ENCODE peak calls at places on chromosomes 5 and 9, in eight cellular contexts. One of them, this sample, is unnamed.

GRCh38 chr5:180718810-180719453 is 20.9 kb downstream of the OR2Y1 start:
- DNase-seq in T-helper 22 cell: no peak
- DNase-seq in lung: no peak
- DNase-seq in brain microvascular endothelial cell: peak; percentile 27
- DNase-seq in fibroblast of gingiva: peak; percentile 6
- DNase-seq in stimulated activated CD4-positive, alpha-beta T cell treated with anti-CD3 and anti-CD28 coated beads, Interleukin-2, amount 100 ng/mL, for 48 hours: peak; percentile 25
- DNase-seq in pons: peak; percentile 32
- DNase-seq in activated CD8-positive, alpha-beta memory T cell treated with anti-CD3 and anti-CD28 coated beads for 24 hours: peak; percentile 64
- DNase-seq in this sample: no peak

GRCh38 chr5:144368556-144368955 is 197.9 kb downstream of the KCTD16 start:
- DNase-seq in T-helper 22 cell: no peak
- DNase-seq in lung: no peak
- DNase-seq in brain microvascular endothelial cell: no peak
- DNase-seq in fibroblast of gingiva: peak; percentile 3
- DNase-seq in stimulated activated CD4-positive, alpha-beta T cell treated with anti-CD3 and anti-CD28 coated beads, Interleukin-2, amount 100 ng/mL, for 48 hours: no peak
- DNase-seq in pons: no peak
- DNase-seq in activated CD8-positive, alpha-beta memory T cell treated with anti-CD3 and anti-CD28 coated beads for 24 hours: no peak
- DNase-seq in this sample: no peak

GRCh38 chr5:105882956-105883481 is 1787.7 kb downstream of the EFNA5 start:
- DNase-seq in T-helper 22 cell: no peak
- DNase-seq in lung: no peak
- DNase-seq in brain microvascular endothelial cell: no peak
- DNase-seq in fibroblast of gingiva: no peak
- DNase-seq in stimulated activated CD4-positive, alpha-beta T cell treated with anti-CD3 and anti-CD28 coated beads, Interleukin-2, amount 100 ng/mL, for 48 hours: no peak
- DNase-seq in pons: no peak
- DNase-seq in activated CD8-positive, alpha-beta memory T cell treated with anti-CD3 and anti-CD28 coated beads for 24 hours: no peak
- DNase-seq in this sample: no peak

GRCh38 chr5:124661317-124662141 is 84.9 kb downstream of the ZNF608 start:
- DNase-seq in T-helper 22 cell: no peak
- DNase-seq in lung: no peak
- DNase-seq in brain microvascular endothelial cell: peak; percentile 55
- DNase-seq in fibroblast of gingiva: peak; percentile 44
- DNase-seq in stimulated activated CD4-positive, alpha-beta T cell treated with anti-CD3 and anti-CD28 coated beads, Interleukin-2, amount 100 ng/mL, for 48 hours: no peak
- DNase-seq in pons: peak; percentile 86
- DNase-seq in activated CD8-positive, alpha-beta memory T cell treated with anti-CD3 and anti-CD28 coated beads for 24 hours: no peak
- DNase-seq in this sample: peak; percentile 100

GRCh38 chr5:135248801-135249231 is 150.2 kb downstream of the MACROH2A1 start:
- DNase-seq in T-helper 22 cell: no peak
- DNase-seq in lung: no peak
- DNase-seq in brain microvascular endothelial cell: no peak
- DNase-seq in fibroblast of gingiva: no peak
- DNase-seq in stimulated activated CD4-positive, alpha-beta T cell treated with anti-CD3 and anti-CD28 coated beads, Interleukin-2, amount 100 ng/mL, for 48 hours: no peak
- DNase-seq in pons: no peak
- DNase-seq in activated CD8-positive, alpha-beta memory T cell treated with anti-CD3 and anti-CD28 coated beads for 24 hours: peak; percentile 15
- DNase-seq in this sample: no peak

GRCh38 chr9:134925011-134925511 is 7.3 kb upstream of the FCN1 start:
- DNase-seq in T-helper 22 cell: no peak
- DNase-seq in lung: no peak
- DNase-seq in brain microvascular endothelial cell: no peak
- DNase-seq in fibroblast of gingiva: no peak
- DNase-seq in stimulated activated CD4-positive, alpha-beta T cell treated with anti-CD3 and anti-CD28 coated beads, Interleukin-2, amount 100 ng/mL, for 48 hours: no peak
- DNase-seq in pons: no peak
- DNase-seq in activated CD8-positive, alpha-beta memory T cell treated with anti-CD3 and anti-CD28 coated beads for 24 hours: no peak
- DNase-seq in this sample: no peak

GRCh38 chr9:119933191-119933590 is 564.0 kb upstream of the BRINP1 start:
- DNase-seq in T-helper 22 cell: no peak
- DNase-seq in lung: no peak
- DNase-seq in brain microvascular endothelial cell: no peak
- DNase-seq in fibroblast of gingiva: no peak
- DNase-seq in stimulated activated CD4-positive, alpha-beta T cell treated with anti-CD3 and anti-CD28 coated beads, Interleukin-2, amount 100 ng/mL, for 48 hours: no peak
- DNase-seq in pons: no peak
- DNase-seq in activated CD8-positive, alpha-beta memory T cell treated with anti-CD3 and anti-CD28 coated beads for 24 hours: no peak
- DNase-seq in this sample: no peak

GRCh38 chr9:68683433-68683832 is 21.6 kb upstream of the PIP5K1B start:
- DNase-seq in T-helper 22 cell: no peak
- DNase-seq in lung: no peak
- DNase-seq in brain microvascular endothelial cell: no peak
- DNase-seq in fibroblast of gingiva: no peak
- DNase-seq in stimulated activated CD4-positive, alpha-beta T cell treated with anti-CD3 and anti-CD28 coated beads, Interleukin-2, amount 100 ng/mL, for 48 hours: no peak
- DNase-seq in pons: peak; percentile 3
- DNase-seq in activated CD8-positive, alpha-beta memory T cell treated with anti-CD3 and anti-CD28 coated beads for 24 hours: no peak
- DNase-seq in this sample: no peak

GRCh38 chr9:86413966-86414880 is 60.0 kb upstream of the TUT7 start:
- DNase-seq in T-helper 22 cell: no peak
- DNase-seq in lung: no peak
- DNase-seq in brain microvascular endothelial cell: no peak
- DNase-seq in fibroblast of gingiva: peak; percentile 30
- DNase-seq in stimulated activated CD4-positive, alpha-beta T cell treated with anti-CD3 and anti-CD28 coated beads, Interleukin-2, amount 100 ng/mL, for 48 hours: no peak
- DNase-seq in pons: peak; percentile 58
- DNase-seq in activated CD8-positive, alpha-beta memory T cell treated with anti-CD3 and anti-CD28 coated beads for 24 hours: no peak
- DNase-seq in this sample: peak; percentile 38

GRCh38 chr9:136711751-136712689 is at the start of gene DIPK1B:
- DNase-seq in T-helper 22 cell: no peak
- DNase-seq in lung: no peak
- DNase-seq in brain microvascular endothelial cell: no peak
- DNase-seq in fibroblast of gingiva: no peak
- DNase-seq in stimulated activated CD4-positive, alpha-beta T cell treated with anti-CD3 and anti-CD28 coated beads, Interleukin-2, amount 100 ng/mL, for 48 hours: no peak
- DNase-seq in pons: no peak
- DNase-seq in activated CD8-positive, alpha-beta memory T cell treated with anti-CD3 and anti-CD28 coated beads for 24 hours: no peak
- DNase-seq in this sample: no peak

GRCh38 chr5:2757563-2758311 is 6.3 kb upstream of the IRX2 start:
- DNase-seq in T-helper 22 cell: no peak
- DNase-seq in lung: peak; percentile 80
- DNase-seq in brain microvascular endothelial cell: no peak
- DNase-seq in fibroblast of gingiva: peak; percentile 14
- DNase-seq in stimulated activated CD4-positive, alpha-beta T cell treated with anti-CD3 and anti-CD28 coated beads, Interleukin-2, amount 100 ng/mL, for 48 hours: no peak
- DNase-seq in pons: no peak
- DNase-seq in activated CD8-positive, alpha-beta memory T cell treated with anti-CD3 and anti-CD28 coated beads for 24 hours: no peak
- DNase-seq in this sample: no peak

GRCh38 chr5:109692852-109693251 is 3.1 kb downstream of the MAN2A1 start:
- DNase-seq in T-helper 22 cell: no peak
- DNase-seq in lung: no peak
- DNase-seq in brain microvascular endothelial cell: no peak
- DNase-seq in fibroblast of gingiva: no peak
- DNase-seq in stimulated activated CD4-positive, alpha-beta T cell treated with anti-CD3 and anti-CD28 coated beads, Interleukin-2, amount 100 ng/mL, for 48 hours: no peak
- DNase-seq in pons: no peak
- DNase-seq in activated CD8-positive, alpha-beta memory T cell treated with anti-CD3 and anti-CD28 coated beads for 24 hours: no peak
- DNase-seq in this sample: no peak

GRCh38 chr5:77210091-77211012 is at the start of gene PDE8B:
- DNase-seq in T-helper 22 cell: no peak
- DNase-seq in lung: no peak
- DNase-seq in brain microvascular endothelial cell: no peak
- DNase-seq in fibroblast of gingiva: no peak
- DNase-seq in stimulated activated CD4-positive, alpha-beta T cell treated with anti-CD3 and anti-CD28 coated beads, Interleukin-2, amount 100 ng/mL, for 48 hours: no peak
- DNase-seq in pons: no peak
- DNase-seq in activated CD8-positive, alpha-beta memory T cell treated with anti-CD3 and anti-CD28 coated beads for 24 hours: no peak
- DNase-seq in this sample: no peak

GRCh38 chr5:31962928-31963327 is 211.2 kb downstream of the GOLPH3 start:
- DNase-seq in T-helper 22 cell: no peak
- DNase-seq in lung: peak; percentile 44
- DNase-seq in brain microvascular endothelial cell: no peak
- DNase-seq in fibroblast of gingiva: no peak
- DNase-seq in stimulated activated CD4-positive, alpha-beta T cell treated with anti-CD3 and anti-CD28 coated beads, Interleukin-2, amount 100 ng/mL, for 48 hours: no peak
- DNase-seq in pons: no peak
- DNase-seq in activated CD8-positive, alpha-beta memory T cell treated with anti-CD3 and anti-CD28 coated beads for 24 hours: no peak
- DNase-seq in this sample: no peak

GRCh38 chr9:90942555-90942954 is 140.9 kb downstream of the SYK start:
- DNase-seq in T-helper 22 cell: no peak
- DNase-seq in lung: no peak
- DNase-seq in brain microvascular endothelial cell: no peak
- DNase-seq in fibroblast of gingiva: no peak
- DNase-seq in stimulated activated CD4-positive, alpha-beta T cell treated with anti-CD3 and anti-CD28 coated beads, Interleukin-2, amount 100 ng/mL, for 48 hours: no peak
- DNase-seq in pons: no peak
- DNase-seq in activated CD8-positive, alpha-beta memory T cell treated with anti-CD3 and anti-CD28 coated beads for 24 hours: no peak
- DNase-seq in this sample: no peak

GRCh38 chr5:1737790-1738405 is 61.7 kb downstream of the MRPL36 start:
- DNase-seq in T-helper 22 cell: no peak
- DNase-seq in lung: no peak
- DNase-seq in brain microvascular endothelial cell: peak; percentile 18
- DNase-seq in fibroblast of gingiva: no peak
- DNase-seq in stimulated activated CD4-positive, alpha-beta T cell treated with anti-CD3 and anti-CD28 coated beads, Interleukin-2, amount 100 ng/mL, for 48 hours: peak; percentile 45
- DNase-seq in pons: no peak
- DNase-seq in activated CD8-positive, alpha-beta memory T cell treated with anti-CD3 and anti-CD28 coated beads for 24 hours: peak; percentile 69
- DNase-seq in this sample: peak; percentile 32

GRCh38 chr5:87650284-87650683 is 237.6 kb upstream of the CCNH start:
- DNase-seq in T-helper 22 cell: no peak
- DNase-seq in lung: no peak
- DNase-seq in brain microvascular endothelial cell: no peak
- DNase-seq in fibroblast of gingiva: no peak
- DNase-seq in stimulated activated CD4-positive, alpha-beta T cell treated with anti-CD3 and anti-CD28 coated beads, Interleukin-2, amount 100 ng/mL, for 48 hours: no peak
- DNase-seq in pons: no peak
- DNase-seq in activated CD8-positive, alpha-beta memory T cell treated with anti-CD3 and anti-CD28 coated beads for 24 hours: no peak
- DNase-seq in this sample: no peak

GRCh38 chr9:116070256-116070914 is 83.2 kb upstream of the PAPPA start:
- DNase-seq in T-helper 22 cell: no peak
- DNase-seq in lung: no peak
- DNase-seq in brain microvascular endothelial cell: no peak
- DNase-seq in fibroblast of gingiva: no peak
- DNase-seq in stimulated activated CD4-positive, alpha-beta T cell treated with anti-CD3 and anti-CD28 coated beads, Interleukin-2, amount 100 ng/mL, for 48 hours: no peak
- DNase-seq in pons: no peak
- DNase-seq in activated CD8-positive, alpha-beta memory T cell treated with anti-CD3 and anti-CD28 coated beads for 24 hours: no peak
- DNase-seq in this sample: no peak

GRCh38 chr5:122492675-122493074 is 180.6 kb downstream of the SNCAIP start:
- DNase-seq in T-helper 22 cell: no peak
- DNase-seq in lung: no peak
- DNase-seq in brain microvascular endothelial cell: peak; percentile 14
- DNase-seq in fibroblast of gingiva: no peak
- DNase-seq in stimulated activated CD4-positive, alpha-beta T cell treated with anti-CD3 and anti-CD28 coated beads, Interleukin-2, amount 100 ng/mL, for 48 hours: no peak
- DNase-seq in pons: no peak
- DNase-seq in activated CD8-positive, alpha-beta memory T cell treated with anti-CD3 and anti-CD28 coated beads for 24 hours: no peak
- DNase-seq in this sample: no peak

GRCh38 chr5:146342882-146343865 is 4.5 kb downstream of the POU4F3 start:
- DNase-seq in T-helper 22 cell: no peak
- DNase-seq in lung: no peak
- DNase-seq in brain microvascular endothelial cell: no peak
- DNase-seq in fibroblast of gingiva: no peak
- DNase-seq in stimulated activated CD4-positive, alpha-beta T cell treated with anti-CD3 and anti-CD28 coated beads, Interleukin-2, amount 100 ng/mL, for 48 hours: no peak
- DNase-seq in pons: no peak
- DNase-seq in activated CD8-positive, alpha-beta memory T cell treated with anti-CD3 and anti-CD28 coated beads for 24 hours: no peak
- DNase-seq in this sample: no peak

GRCh38 chr5:120936652-120937051 is 472.6 kb downstream of the PRR16 start:
- DNase-seq in T-helper 22 cell: no peak
- DNase-seq in lung: no peak
- DNase-seq in brain microvascular endothelial cell: no peak
- DNase-seq in fibroblast of gingiva: no peak
- DNase-seq in stimulated activated CD4-positive, alpha-beta T cell treated with anti-CD3 and anti-CD28 coated beads, Interleukin-2, amount 100 ng/mL, for 48 hours: no peak
- DNase-seq in pons: no peak
- DNase-seq in activated CD8-positive, alpha-beta memory T cell treated with anti-CD3 and anti-CD28 coated beads for 24 hours: no peak
- DNase-seq in this sample: no peak

GRCh38 chr9:132708769-132709168 is 38.5 kb downstream of the GTF3C4 start:
- DNase-seq in T-helper 22 cell: no peak
- DNase-seq in lung: no peak
- DNase-seq in brain microvascular endothelial cell: no peak
- DNase-seq in fibroblast of gingiva: no peak
- DNase-seq in stimulated activated CD4-positive, alpha-beta T cell treated with anti-CD3 and anti-CD28 coated beads, Interleukin-2, amount 100 ng/mL, for 48 hours: no peak
- DNase-seq in pons: no peak
- DNase-seq in activated CD8-positive, alpha-beta memory T cell treated with anti-CD3 and anti-CD28 coated beads for 24 hours: no peak
- DNase-seq in this sample: no peak

GRCh38 chr9:102499468-102499867 is 495.7 kb upstream of the CYLC2 start:
- DNase-seq in T-helper 22 cell: no peak
- DNase-seq in lung: no peak
- DNase-seq in brain microvascular endothelial cell: peak; percentile 51
- DNase-seq in fibroblast of gingiva: no peak
- DNase-seq in stimulated activated CD4-positive, alpha-beta T cell treated with anti-CD3 and anti-CD28 coated beads, Interleukin-2, amount 100 ng/mL, for 48 hours: no peak
- DNase-seq in pons: no peak
- DNase-seq in activated CD8-positive, alpha-beta memory T cell treated with anti-CD3 and anti-CD28 coated beads for 24 hours: no peak
- DNase-seq in this sample: no peak

GRCh38 chr9:89732295-89732951 is 127.6 kb downstream of the GADD45G start:
- DNase-seq in T-helper 22 cell: no peak
- DNase-seq in lung: no peak
- DNase-seq in brain microvascular endothelial cell: no peak
- DNase-seq in fibroblast of gingiva: no peak
- DNase-seq in stimulated activated CD4-positive, alpha-beta T cell treated with anti-CD3 and anti-CD28 coated beads, Interleukin-2, amount 100 ng/mL, for 48 hours: no peak
- DNase-seq in pons: no peak
- DNase-seq in activated CD8-positive, alpha-beta memory T cell treated with anti-CD3 and anti-CD28 coated beads for 24 hours: no peak
- DNase-seq in this sample: no peak

GRCh38 chr5:179495906-179496455 is 54.4 kb upstream of the RUFY1 start:
- DNase-seq in T-helper 22 cell: no peak
- DNase-seq in lung: no peak
- DNase-seq in brain microvascular endothelial cell: no peak
- DNase-seq in fibroblast of gingiva: no peak
- DNase-seq in stimulated activated CD4-positive, alpha-beta T cell treated with anti-CD3 and anti-CD28 coated beads, Interleukin-2, amount 100 ng/mL, for 48 hours: no peak
- DNase-seq in pons: no peak
- DNase-seq in activated CD8-positive, alpha-beta memory T cell treated with anti-CD3 and anti-CD28 coated beads for 24 hours: no peak
- DNase-seq in this sample: no peak

This sample was measured in RCC 7860.